ENCODE peak calls at places on chromosomes 4 and X, in eight cellular contexts. T, K, L, E, X, N, D and B are unnamed samples.

GRCh38 chrX:40521868-40522450 is 58.8 kb upstream of the ATP6AP2 start:
- DNase-seq in X (no peak), K (no peak), N (no peak), D (no peak), L (no peak), T (no peak), E (no peak), B (no peak)

GRCh38 chrX:102560423-102561068 is 38.8 kb upstream of the ARMCX5 start:
- DNase-seq in X (no peak), E (no peak), N (no peak), D (no peak), L (no peak), K (no peak), T (no peak), B (no peak)

GRCh38 chr4:78293841-78294301 is 236.7 kb downstream of the FRAS1 start:
- DNase-seq in K (no peak), D (no peak), E (no peak), L (no peak), X (no peak), N (no peak), T (no peak), B (no peak)

GRCh38 chrX:131745942-131746489 is 202.1 kb downstream of the OR13H1 start:
- DNase-seq in L (no peak), X (no peak), E (no peak), N (no peak), D (peak; percentile 56), K (no peak), T (no peak), B (no peak)

GRCh38 chr4:4881432-4881831 is 22.0 kb downstream of the MSX1 start:
- DNase-seq in L (no peak), N (no peak), X (no peak), E (no peak), T (no peak), K (no peak), D (no peak), B (no peak)

GRCh38 chr4:129138762-129139496 is 43.0 kb downstream of the C4orf33 start:
- DNase-seq in L (no peak), E (no peak), K (no peak), N (no peak), D (no peak), T (no peak), X (no peak), B (no peak)

GRCh38 chrX:1599791-1600405 is 8.5 kb downstream of the AKAP17A start:
- DNase-seq in N (no peak), X (peak; percentile 34), K (no peak), L (no peak), E (no peak), D (no peak), T (no peak), B (no peak)

GRCh38 chr4:96035727-96036126 is 195.8 kb downstream of the PDHA2 start:
- DNase-seq in X (no peak), K (peak; percentile 9), T (no peak), L (peak; percentile 32), N (no peak), E (peak; percentile 49), D (no peak), B (peak; percentile 61)

GRCh38 chr4:39204543-39204942 is 22.2 kb downstream of the WDR19 start:
- DNase-seq in X (no peak), L (no peak), K (no peak), N (no peak), T (no peak), D (no peak), E (no peak), B (no peak)

GRCh38 chr4:53189011-53189410 is 176.8 kb downstream of the SCFD2 start:
- DNase-seq in T (no peak), N (no peak), X (no peak), D (no peak), K (no peak), E (no peak), L (no peak), B (no peak)

GRCh38 chrX:136736690-136737089 is 44.0 kb downstream of the ARHGEF6 start:
- DNase-seq in T (no peak), N (no peak), D (no peak), L (no peak), K (no peak), X (no peak), E (no peak), B (no peak)

GRCh38 chr4:10496200-10496599 is 39.0 kb upstream of the ZNF518B start:
- DNase-seq in N (no peak), L (no peak), D (no peak), E (no peak), T (no peak), X (no peak), K (no peak), B (no peak)

GRCh38 chrX:69615323-69615722 is 590 bp upstream of the EDA start:
- DNase-seq in D (no peak), X (peak; percentile 39), L (no peak), N (no peak), T (no peak), K (no peak), E (no peak), B (no peak)

GRCh38 chrX:69618803-69619202 is 2.9 kb downstream of the EDA start:
- DNase-seq in E (peak; percentile 4), K (no peak), X (no peak), T (no peak), L (no peak), D (no peak), N (peak; percentile 19), B (peak; percentile 15)

GRCh38 chrX:69615779-69616519 is at the start of gene EDA:
- DNase-seq in L (peak; percentile 61), E (peak; percentile 71), T (peak; percentile 49), K (peak; percentile 76), D (no peak), N (peak; percentile 73), X (peak; percentile 85), B (peak; percentile 6)

GRCh38 chrX:69614896-69615295 is 1.0 kb upstream of the EDA start:
- DNase-seq in K (no peak), X (no peak), D (no peak), T (no peak), L (no peak), N (no peak), E (no peak), B (no peak)

DNA sequence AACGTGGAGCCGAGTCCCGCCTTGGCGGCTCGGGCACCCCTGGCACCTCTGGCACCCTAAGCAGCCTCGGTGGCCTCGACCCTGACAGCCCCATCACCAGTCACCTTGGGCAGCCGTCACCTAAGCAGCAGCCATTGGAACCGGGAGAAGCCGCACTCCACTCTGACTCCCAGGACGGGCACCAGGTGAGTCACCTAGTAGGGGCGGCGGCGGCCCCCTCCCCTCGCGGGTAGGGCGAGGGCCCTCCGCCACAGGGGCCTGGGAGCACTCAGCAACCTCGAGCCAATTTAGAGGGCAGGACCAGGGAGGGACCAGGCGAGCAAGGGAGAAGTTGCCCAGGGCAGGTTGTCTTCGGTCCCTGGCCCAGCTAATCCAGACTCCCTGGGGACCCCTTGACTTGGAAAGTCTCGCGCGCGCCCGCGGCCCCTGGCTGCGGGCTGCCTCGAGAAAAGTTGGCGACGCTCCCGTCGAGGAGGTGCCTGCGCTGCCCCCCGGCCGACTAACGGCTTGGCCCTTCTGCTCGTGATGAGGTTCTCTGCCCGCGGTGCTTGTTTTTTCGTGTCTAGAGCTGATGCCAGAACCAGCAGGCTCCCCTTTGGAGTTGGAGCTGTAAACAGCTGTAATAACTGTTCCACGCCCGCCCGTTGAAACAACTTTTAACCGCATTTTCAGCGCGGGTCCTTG is 749 bp downstream of the EDA start:
- DNase-seq in L (no peak), K (no peak), T (no peak), E (peak; percentile 0), X (no peak), D (no peak), N (peak; percentile 0), B (no peak)
- TF ChIP-seq MAX in L (no peak), K (no peak), T (no peak), E (no peak), X (no peak), D (no peak), N (no peak), B (no peak)

GRCh38 chrX:11376163-11376562 is 83.0 kb downstream of the AMELX start:
- DNase-seq in D (no peak), L (no peak), X (no peak), N (no peak), E (no peak), T (no peak), K (no peak), B (no peak)

GRCh38 chrX:11374570-11374969 is 81.4 kb downstream of the AMELX start:
- DNase-seq in T (no peak), E (no peak), X (no peak), D (no peak), L (no peak), K (no peak), N (no peak), B (no peak)

GRCh38 chrX:11371106-11371505 is 77.9 kb downstream of the AMELX start:
- DNase-seq in X (no peak), K (no peak), D (no peak), E (no peak), L (no peak), T (no peak), N (no peak), B (no peak)

GRCh38 chrX:11380187-11380586 is 87.0 kb downstream of the AMELX start:
- DNase-seq in N (no peak), X (no peak), K (no peak), E (peak; percentile 9), L (no peak), D (no peak), T (no peak), B (no peak)

DNA sequence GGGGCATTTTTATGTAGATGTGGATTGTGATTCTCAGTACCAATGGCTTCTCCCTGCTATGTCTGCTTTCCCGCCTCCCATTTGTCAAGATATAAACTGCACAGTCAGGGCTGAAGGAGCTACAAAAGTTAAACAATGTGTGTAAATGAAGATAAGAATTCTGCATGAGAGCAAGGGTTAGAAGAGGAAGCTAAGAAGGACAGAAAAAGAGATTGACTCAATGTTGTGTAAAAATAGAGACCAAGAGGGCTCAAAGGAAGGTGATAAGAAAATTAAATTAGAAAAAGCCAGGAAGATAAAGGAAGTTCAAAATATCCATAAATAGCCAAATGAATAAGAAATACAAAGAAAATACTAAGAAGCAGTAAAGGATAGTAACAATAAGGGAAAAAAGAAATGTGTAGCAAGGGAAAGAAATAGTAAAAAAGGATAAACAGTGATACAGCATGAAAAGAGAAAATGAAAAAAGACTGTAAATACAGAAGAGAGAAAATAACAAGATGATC is 82.5 kb downstream of the AMELX start:
- DNase-seq in E (peak; percentile 16), D (no peak), X (no peak), T (no peak), N (no peak), L (no peak), K (peak; percentile 45), B (no peak)
- TF ChIP-seq POLR2A in E (no peak), D (no peak), X (no peak), T (no peak), N (no peak), L (no peak), K (no peak), B (no peak)

GRCh38 chr4:26874110-26874509 is 13.5 kb downstream of the STIM2 start:
- DNase-seq in K (no peak), D (no peak), L (no peak), T (no peak), E (no peak), N (no peak), X (no peak), B (no peak)
- TF ChIP-seq MAX in K (no peak), D (no peak), L (no peak), T (no peak), E (no peak), N (no peak), X (no peak), B (no peak)

DNA sequence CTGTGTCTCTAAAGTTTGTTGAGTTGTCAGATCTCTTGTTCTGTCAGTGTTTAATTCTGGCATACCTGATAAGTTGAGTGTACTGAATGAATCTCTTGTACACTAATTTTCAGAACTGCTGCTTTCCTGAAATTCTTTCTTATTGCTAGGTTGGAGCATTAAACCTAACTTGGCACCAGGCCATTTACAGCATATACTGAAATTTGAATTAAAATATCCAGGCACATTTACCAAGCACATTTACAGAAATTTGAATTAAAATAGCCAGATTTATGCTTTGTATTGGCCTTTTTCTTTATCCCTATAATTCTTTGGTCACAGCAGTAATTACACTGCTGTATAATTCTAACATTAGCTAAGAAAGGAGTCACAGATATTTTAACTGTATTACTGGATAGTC is 8.9 kb downstream of the TMEM33 start:
- DNase-seq in K (no peak), X (no peak), D (no peak), L (no peak), N (no peak), T (no peak), E (no peak), B (no peak)
- TF ChIP-seq POLR2A in K (no peak), X (no peak), D (no peak), L (no peak), N (no peak), T (no peak), E (no peak), B (no peak)